ENCODE peak calls at places on chromosomes 12 and 14, in ten cellular contexts. O is Calu3; D is GM18507; C is SW480; S is Kasumi-1; R is NAMALWA; W is GM20000; Z is frontal cortex; J is activated CD4-positive, CD25-positive, alpha-beta regulatory T cell treated with anti-CD3 and anti-CD28 coated beads, Interleukin-2, amount 50 U/mL, for 16 hours; M is bronchial epithelial cell. U is an unnamed sample.

GRCh38 chr12:117100851-117101673 is 1.8 kb upstream of the TESC start:
- DNase-seq in O (no peak), D (no peak), C (no peak), S (no peak), R (peak), W (no peak), Z (no peak), J (no peak), M (no peak), U (no peak)

GRCh38 chr14:50541159-50541567 is 8.8 kb upstream of the MAP4K5 start:
- DNase-seq in O (no peak), D (no peak), C (no peak), S (no peak), R (no peak), W (no peak), Z (no peak), J (no peak), M (no peak), U (no peak)

GRCh38 chr14:55160989-55161388 is 30.4 kb downstream of the DLGAP5 start:
- DNase-seq in O (no peak), D (no peak), C (peak), S (peak), R (peak), W (peak), Z (peak), J (no peak), M (peak), U (no peak)

GRCh38 chr14:69643430-69644200 is 32.2 kb downstream of the SUSD6 start:
- DNase-seq in O (peak), D (no peak), C (peak), S (peak), R (no peak), W (no peak), Z (peak), J (peak), M (peak), U (peak)

GRCh38 chr12:74776378-74776777 is 238.7 kb downstream of the ATXN7L3B start:
- DNase-seq in O (no peak), D (no peak), C (no peak), S (no peak), R (no peak), W (no peak), Z (no peak), J (no peak), M (no peak), U (no peak)

GRCh38 chr12:15289192-15289591 is 33.1 kb upstream of the PTPRO start:
- DNase-seq in O (no peak), D (no peak), C (peak), S (no peak), R (peak), W (no peak), Z (no peak), J (no peak), M (no peak), U (no peak)

GRCh38 chr14:22039938-22040780 is 366.5 kb upstream of the OR4E1 start:
- DNase-seq in O (peak), D (no peak), C (peak), S (peak), R (peak), W (no peak), Z (no peak), J (peak), M (peak), U (no peak)

GRCh38 chr12:101794574-101794973 is 36.2 kb downstream of the GNPTAB start:
- DNase-seq in O (no peak), D (no peak), C (no peak), S (no peak), R (no peak), W (no peak), Z (no peak), J (no peak), M (no peak), U (no peak)

GRCh38 chr12:125346361-125346760 is 281.1 kb downstream of the AACS start:
- DNase-seq in O (no peak), D (no peak), C (no peak), S (no peak), R (peak), W (no peak), Z (peak), J (no peak), M (no peak), U (no peak)

U was measured in osteoblast.